ENCODE peak calls at places on chromosome 9, in ten cellular contexts. U is WERI-Rb-1, H is GM13977, Z is tibial artery, V is DND-41, W is RWPE1, E is fibroblast of villous mesenchyme, N is foreskin keratinocyte, Q is AG09319, J is BE2C. M is an unnamed sample.

GRCh38 chr9:93635186-93636107 is 59.1 kb downstream of the PHF2 start:
- DNase-seq in U (no peak), H (no peak), Z (peak; percentile 54), V (no peak), W (no peak), E (no peak), N (no peak), Q (no peak), J (peak; percentile 3), M (no peak)

GRCh38 chr9:8769153-8769552 is 969.6 kb upstream of the DMAC1 start:
- DNase-seq in U (no peak), H (no peak), Z (no peak), V (no peak), W (no peak), E (no peak), N (no peak), Q (no peak), J (no peak), M (no peak)

GRCh38 chr9:69215774-69216482 is 41.9 kb downstream of the TJP2 start:
- DNase-seq in U (no peak), H (no peak), Z (no peak), V (no peak), W (no peak), E (peak; percentile 27), N (no peak), Q (no peak), J (no peak), M (no peak)

GRCh38 chr9:125421591-125422181 is 160.1 kb downstream of the GAPVD1 start:
- DNase-seq in U (no peak), H (no peak), Z (no peak), V (no peak), W (no peak), E (no peak), N (no peak), Q (no peak), J (no peak), M (no peak)

GRCh38 chr9:35689601-35690446 is at the start of gene TPM2:
- DNase-seq in U (no peak), H (no peak), Z (peak; percentile 96), V (no peak), W (peak; percentile 65), E (peak; percentile 89), N (no peak), Q (peak; percentile 76), J (no peak), M (no peak)

GRCh38 chr9:137461316-137461662 is 2.2 kb upstream of the NSMF start:
- DNase-seq in U (no peak), H (no peak), Z (peak; percentile 64), V (no peak), W (no peak), E (no peak), N (no peak), Q (no peak), J (no peak), M (no peak)

GRCh38 chr9:96555567-96556386 is 63.9 kb downstream of the CDC14B start:
- DNase-seq in U (no peak), H (no peak), Z (no peak), V (no peak), W (no peak), E (peak; percentile 45), N (no peak), Q (no peak), J (no peak), M (no peak)

GRCh38 chr9:21803674-21804048 is 1.2 kb downstream of the MTAP start:
- DNase-seq in U (no peak), H (no peak), Z (no peak), V (no peak), W (no peak), E (peak; percentile 57), N (no peak), Q (no peak), J (no peak), M (no peak)

GRCh38 chr9:121510766-121511555 is 11.3 kb upstream of the GGTA1 start:
- DNase-seq in U (no peak), H (no peak), Z (peak; percentile 68), V (no peak), W (no peak), E (no peak), N (no peak), Q (no peak), J (no peak), M (no peak)

GRCh38 chr9:79788662-79789061 is 216.9 kb downstream of the TLE4 start:
- DNase-seq in U (no peak), H (no peak), Z (no peak), V (no peak), W (no peak), E (no peak), N (no peak), Q (no peak), J (no peak), M (no peak)

GRCh38 chr9:6045364-6045763 is 29.9 kb upstream of the RANBP6 start:
- DNase-seq in U (no peak), H (no peak), Z (no peak), V (no peak), W (no peak), E (no peak), N (no peak), Q (no peak), J (no peak), M (no peak)

GRCh38 chr9:107462691-107463090 is 26.9 kb downstream of the KLF4 start:
- DNase-seq in U (no peak), H (no peak), Z (no peak), V (no peak), W (no peak), E (peak; percentile 54), N (no peak), Q (no peak), J (no peak), M (peak; percentile 51)

GRCh38 chr9:79264511-79265448 is 307.0 kb upstream of the TLE4 start:
- DNase-seq in U (no peak), H (no peak), Z (no peak), V (no peak), W (no peak), E (no peak), N (no peak), Q (peak; percentile 5), J (no peak), M (no peak)

GRCh38 chr9:76365028-76365427 is 29.2 kb downstream of the RFK start:
- DNase-seq in U (no peak), H (no peak), Z (no peak), V (no peak), W (peak; percentile 70), E (peak; percentile 30), N (peak; percentile 71), Q (no peak), J (no peak), M (no peak)

GRCh38 chr9:18692962-18693361 is 219.0 kb downstream of the ADAMTSL1 start:
- DNase-seq in U (no peak), H (no peak), Z (no peak), V (no peak), W (no peak), E (no peak), N (no peak), Q (no peak), J (no peak), M (no peak)

GRCh38 chr9:69386651-69387050 is 61.6 kb downstream of the ENTREP1 start:
- DNase-seq in U (no peak), H (no peak), Z (no peak), V (no peak), W (no peak), E (no peak), N (no peak), Q (no peak), J (no peak), M (no peak)

DNA sequence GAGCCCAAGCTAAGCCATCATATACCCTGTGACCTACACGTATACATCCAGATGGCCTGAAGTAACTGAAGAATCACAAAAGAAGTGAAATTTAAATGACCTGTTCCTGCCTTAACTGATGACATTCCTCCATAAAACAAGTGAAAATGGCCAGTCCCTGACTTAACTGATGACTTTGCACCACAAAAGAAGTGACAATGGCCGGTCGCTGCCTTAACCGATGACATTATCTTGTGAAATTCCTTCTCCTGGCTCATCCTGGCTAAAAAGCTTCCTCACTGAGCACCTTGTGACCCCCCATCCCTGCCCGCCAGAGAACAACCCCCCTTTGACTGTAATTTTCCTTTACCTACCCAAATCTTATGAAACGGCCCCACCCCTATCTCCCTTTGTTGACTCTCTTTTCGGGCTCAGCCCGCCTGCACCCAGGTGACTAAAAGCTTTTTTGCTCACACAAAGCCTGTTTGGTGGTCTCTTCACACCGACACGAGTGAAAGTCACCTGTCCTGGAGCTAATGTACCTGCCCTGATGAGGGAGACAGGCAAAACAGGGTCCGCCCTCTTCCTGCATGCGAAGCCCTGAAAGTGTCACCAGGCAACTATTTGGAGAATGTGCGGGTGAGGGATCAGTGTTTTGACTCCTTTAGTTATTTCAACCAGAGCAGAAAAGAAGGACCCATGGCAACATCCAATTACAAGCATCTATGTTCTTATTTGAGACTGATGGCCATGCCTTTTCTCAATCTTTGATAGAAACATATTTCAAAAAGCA is 266.1 kb downstream of the SMARCA2 start:
- DNase-seq in U (no peak), H (no peak), Z (no peak), V (no peak), W (peak; percentile 5), E (no peak), N (peak; percentile 32), Q (no peak), J (no peak), M (no peak)
- TF ChIP-seq CTCF in U (no peak), H (no peak), Z (no peak), V (no peak), W (no peak), E (no peak), N (no peak), Q (no peak), J (no peak), M (no peak)

GRCh38 chr9:38334234-38334633 is 58.3 kb upstream of the ALDH1B1 start:
- DNase-seq in U (no peak), H (no peak), Z (no peak), V (peak; percentile 8), W (peak; percentile 30), E (no peak), N (no peak), Q (no peak), J (no peak), M (no peak)
- TF ChIP-seq CTCF in U (peak; percentile 67), H (peak; percentile 36), Z (no peak), V (peak; percentile 42), W (peak; percentile 48), E (peak; percentile 20), N (peak; percentile 43), Q (peak; percentile 37), J (peak; percentile 66), M (peak; percentile 28)

DNA sequence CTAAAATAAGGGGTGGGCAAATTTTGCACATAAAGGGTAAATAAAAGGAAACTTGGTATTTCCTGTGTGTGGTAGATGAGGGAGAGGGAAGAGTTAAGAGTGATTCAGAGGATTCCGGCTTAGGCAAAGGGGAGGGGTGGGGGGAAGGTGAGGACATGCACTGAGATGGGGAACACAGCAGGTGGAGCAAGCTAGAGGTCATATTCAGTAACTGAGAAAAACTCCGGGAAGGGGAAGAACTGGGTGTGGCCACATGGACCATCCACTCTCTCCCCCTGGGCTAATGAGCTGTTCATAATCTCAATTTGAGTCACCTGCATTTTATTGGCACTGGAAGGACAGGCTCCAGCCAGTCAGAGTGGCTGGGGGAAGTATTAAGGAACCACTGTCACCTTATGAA is 45.1 kb upstream of the UGCG start:
- DNase-seq in U (peak; percentile 34), H (no peak), Z (no peak), V (no peak), W (peak; percentile 98), E (no peak), N (peak; percentile 84), Q (no peak), J (no peak), M (no peak)
- TF ChIP-seq CTCF in U (no peak), H (no peak), Z (no peak), V (no peak), W (no peak), E (no peak), N (peak; percentile 46), Q (no peak), J (no peak), M (no peak)

GRCh38 chr9:129676970-129677369 is 11.5 kb downstream of the PRRX2 start:
- DNase-seq in U (peak; percentile 94), H (no peak), Z (peak; percentile 85), V (no peak), W (no peak), E (no peak), N (no peak), Q (no peak), J (no peak), M (no peak)
- TF ChIP-seq CTCF in U (peak; percentile 53), H (no peak), Z (no peak), V (no peak), W (no peak), E (no peak), N (no peak), Q (peak; percentile 47), J (no peak), M (no peak)